ENCODE peak calls at places on chromosomes 2 and 18, in four cellular contexts. E, Y, R and X are unnamed samples.

GRCh38 chr2:174516495-174517378 is 29.9 kb upstream of the GPR155 start:
- DNase-seq in E (no peak), Y (no peak), R (no peak), X (no peak)

GRCh38 chr2:110883401-110883800 is 151.0 kb downstream of the ACOXL start:
- DNase-seq in E (no peak), Y (no peak), R (no peak), X (no peak)

GRCh38 chr18:58046087-58046793 is 2.2 kb downstream of the NEDD4L start:
- DNase-seq in E (no peak), Y (peak), R (no peak), X (no peak)

GRCh38 chr2:162795312-162795711 is 43.3 kb downstream of the KCNH7 start:
- DNase-seq in E (no peak), Y (peak), R (no peak), X (peak)

GRCh38 chr2:157929871-157930667 is 53.9 kb upstream of the ACVR1 start:
- DNase-seq in E (no peak), Y (no peak), R (peak), X (no peak)

GRCh38 chr2:232809349-232810124 is 33.2 kb upstream of the KCNJ13 start:
- DNase-seq in E (no peak), Y (no peak), R (no peak), X (no peak)

GRCh38 chr2:166573393-166573792 is 79.3 kb upstream of the SCN7A start:
- DNase-seq in E (no peak), Y (peak), R (no peak), X (no peak)

GRCh38 chr2:225074919-225075681 is 32.8 kb upstream of the DOCK10 start:
- DNase-seq in E (no peak), Y (no peak), R (no peak), X (no peak)

GRCh38 chr18:21444465-21445023 is 156.0 kb downstream of the ESCO1 start:
- DNase-seq in E (peak), Y (peak), R (peak), X (peak)

GRCh38 chr2:20916604-20917286 is 93.8 kb upstream of the LDAH start:
- DNase-seq in E (peak), Y (peak), R (no peak), X (no peak)

GRCh38 chr18:48007955-48008701 is 77.7 kb upstream of the SMAD2 start:
- DNase-seq in E (peak), Y (peak), R (peak), X (peak)

GRCh38 chr18:55287935-55288868 is 299.8 kb downstream of the TCF4 start:
- DNase-seq in E (no peak), Y (no peak), R (peak), X (no peak)

GRCh38 chr2:117832905-117833613 is 18.6 kb downstream of the DDX18 start:
- DNase-seq in E (no peak), Y (no peak), R (no peak), X (peak)

GRCh38 chr2:49286726-49287125 is 132.4 kb upstream of the FSHR start:
- DNase-seq in E (no peak), Y (no peak), R (no peak), X (no peak)

GRCh38 chr2:119753930-119754321 is 5.8 kb upstream of the PTPN4 start:
- DNase-seq in E (no peak), Y (no peak), R (no peak), X (no peak)

GRCh38 chr2:152646775-152647174 is 70.5 kb downstream of the PRPF40A start:
- DNase-seq in E (peak), Y (peak), R (no peak), X (no peak)

GRCh38 chr2:196515041-196515440 is 124.5 kb upstream of the CCDC150 start:
- DNase-seq in E (no peak), Y (no peak), R (no peak), X (no peak)
- TF ChIP-seq NR3C1 in E (no peak), Y (no peak), R (no peak), X (no peak)

GRCh38 chr2:11532434-11533055 is 1.3 kb upstream of the GREB1 start:
- DNase-seq in E (no peak), Y (no peak), R (no peak), X (no peak)
- TF ChIP-seq ESRRA in E (no peak), Y (no peak), R (no peak), X (no peak)

GRCh38 chr2:237143118-237143517 is 57.4 kb downstream of the COPS8 start:
- DNase-seq in E (no peak), Y (no peak), R (no peak), X (no peak)

GRCh38 chr2:237141556-237141955 is 55.9 kb downstream of the COPS8 start:
- DNase-seq in E (no peak), Y (no peak), R (no peak), X (no peak)

GRCh38 chr2:237139123-237139675 is 53.5 kb downstream of the COPS8 start:
- DNase-seq in E (no peak), Y (no peak), R (no peak), X (no peak)

GRCh38 chr2:237137626-237138323 is 52.1 kb downstream of the COPS8 start:
- DNase-seq in E (no peak), Y (no peak), R (no peak), X (no peak)

GRCh38 chr2:237140689-237141285 is 55.1 kb downstream of the COPS8 start:
- DNase-seq in E (no peak), Y (no peak), R (no peak), X (no peak)
- TF ChIP-seq NR3C1 in E (no peak), Y (no peak), R (no peak), X (no peak)

DNA sequence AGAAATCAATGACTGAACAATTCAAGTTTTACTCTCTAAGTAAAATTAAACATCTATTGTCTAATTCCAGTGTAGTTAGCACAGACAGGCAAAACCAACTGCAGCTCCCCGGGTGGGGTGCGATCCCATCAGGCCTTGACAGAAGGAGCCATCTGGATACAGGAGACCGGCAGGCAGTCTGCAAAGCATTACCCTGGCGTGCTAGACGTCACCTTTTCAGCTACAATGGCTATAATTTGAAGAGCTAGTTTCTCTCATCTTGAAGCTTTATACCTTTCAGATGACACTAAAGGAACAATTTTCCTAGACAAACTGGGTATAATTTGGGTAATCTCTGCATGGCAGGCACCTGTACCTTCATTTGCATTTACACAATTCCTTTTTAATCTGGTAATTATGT is 761.5 kb upstream of the SOX11 start:
- DNase-seq in E (no peak), Y (no peak), R (no peak), X (no peak)
- TF ChIP-seq ESRRA in E (no peak), Y (no peak), R (no peak), X (no peak)

GRCh38 chr2:178306351-178307073 is 112.2 kb downstream of the OSBPL6 start:
- DNase-seq in E (peak), Y (peak), R (peak), X (peak)
- TF ChIP-seq NR3C1 in E (no peak), Y (no peak), R (no peak), X (no peak)